ENCODE peak calls at places on chromosome X, in six cellular contexts. One of them, this sample, is unnamed.

GRCh38 chrX:139889760-139890159 is 43.1 kb downstream of the ATP11C start:
- DNase-seq in CD4-positive, alpha-beta memory T cell: no peak
- DNase-seq in upper lobe of right lung: no peak
- DNase-seq in islet precursor cell: no peak
- DNase-seq in nephron progenitor cell: no peak
- DNase-seq in T-helper 17 cell: no peak
- DNase-seq in this sample: peak; percentile 8

GRCh38 chrX:1435241-1435900 is 17.3 kb downstream of the ASMTL start:
- DNase-seq in CD4-positive, alpha-beta memory T cell: no peak
- DNase-seq in upper lobe of right lung: peak; percentile 46
- DNase-seq in islet precursor cell: peak; percentile 46
- DNase-seq in nephron progenitor cell: no peak
- DNase-seq in T-helper 17 cell: no peak
- DNase-seq in this sample: no peak

GRCh38 chrX:70901465-70901864 is 7.0 kb downstream of the TEX11 start:
- DNase-seq in CD4-positive, alpha-beta memory T cell: no peak
- DNase-seq in upper lobe of right lung: no peak
- DNase-seq in islet precursor cell: no peak
- DNase-seq in nephron progenitor cell: no peak
- DNase-seq in T-helper 17 cell: no peak
- DNase-seq in this sample: no peak

GRCh38 chrX:133852837-133853236 is 132.6 kb downstream of the GPC3 start:
- DNase-seq in CD4-positive, alpha-beta memory T cell: no peak
- DNase-seq in upper lobe of right lung: no peak
- DNase-seq in islet precursor cell: no peak
- DNase-seq in nephron progenitor cell: no peak
- DNase-seq in T-helper 17 cell: no peak
- DNase-seq in this sample: no peak

GRCh38 chrX:17621566-17622270 is 115.6 kb upstream of the SCML1 start:
- DNase-seq in CD4-positive, alpha-beta memory T cell: no peak
- DNase-seq in upper lobe of right lung: no peak
- DNase-seq in islet precursor cell: no peak
- DNase-seq in nephron progenitor cell: no peak
- DNase-seq in T-helper 17 cell: no peak
- DNase-seq in this sample: no peak

GRCh38 chrX:38312436-38312835 is 14.9 kb downstream of the RPGR start:
- DNase-seq in CD4-positive, alpha-beta memory T cell: no peak
- DNase-seq in upper lobe of right lung: no peak
- DNase-seq in islet precursor cell: no peak
- DNase-seq in nephron progenitor cell: no peak
- DNase-seq in T-helper 17 cell: no peak
- DNase-seq in this sample: peak; percentile 94

GRCh38 chrX:11053351-11053750 is 57.8 kb upstream of the HCCS start:
- DNase-seq in CD4-positive, alpha-beta memory T cell: no peak
- DNase-seq in upper lobe of right lung: no peak
- DNase-seq in islet precursor cell: no peak
- DNase-seq in nephron progenitor cell: no peak
- DNase-seq in T-helper 17 cell: no peak
- DNase-seq in this sample: no peak

GRCh38 chrX:49276671-49277519 is 7.3 kb downstream of the PPP1R3F start:
- DNase-seq in CD4-positive, alpha-beta memory T cell: no peak
- DNase-seq in upper lobe of right lung: no peak
- DNase-seq in islet precursor cell: no peak
- DNase-seq in nephron progenitor cell: no peak
- DNase-seq in T-helper 17 cell: no peak
- DNase-seq in this sample: no peak

GRCh38 chrX:40170830-40171512 is 73.2 kb upstream of the BCOR start:
- DNase-seq in CD4-positive, alpha-beta memory T cell: no peak
- DNase-seq in upper lobe of right lung: no peak
- DNase-seq in islet precursor cell: peak; percentile 88
- DNase-seq in nephron progenitor cell: peak; percentile 42
- DNase-seq in T-helper 17 cell: no peak
- DNase-seq in this sample: peak; percentile 45

GRCh38 chrX:134294548-134294947 is 57.6 kb downstream of the CCDC160 start:
- DNase-seq in CD4-positive, alpha-beta memory T cell: no peak
- DNase-seq in upper lobe of right lung: no peak
- DNase-seq in islet precursor cell: no peak
- DNase-seq in nephron progenitor cell: no peak
- DNase-seq in T-helper 17 cell: no peak
- DNase-seq in this sample: peak; percentile 24

GRCh38 chrX:94545722-94546121 is 871.7 kb downstream of the FAM133A start:
- DNase-seq in CD4-positive, alpha-beta memory T cell: no peak
- DNase-seq in upper lobe of right lung: no peak
- DNase-seq in islet precursor cell: no peak
- DNase-seq in nephron progenitor cell: no peak
- DNase-seq in T-helper 17 cell: no peak
- DNase-seq in this sample: peak; percentile 8

GRCh38 chrX:12309733-12310054 is 171.4 kb downstream of the FRMPD4 start:
- DNase-seq in CD4-positive, alpha-beta memory T cell: no peak
- DNase-seq in upper lobe of right lung: no peak
- DNase-seq in islet precursor cell: no peak
- DNase-seq in nephron progenitor cell: no peak
- DNase-seq in T-helper 17 cell: no peak
- DNase-seq in this sample: no peak

GRCh38 chrX:119573840-119574393 is 446 bp upstream of the UBE2A start:
- DNase-seq in CD4-positive, alpha-beta memory T cell: no peak
- DNase-seq in upper lobe of right lung: no peak
- DNase-seq in islet precursor cell: peak; percentile 55
- DNase-seq in nephron progenitor cell: no peak
- DNase-seq in T-helper 17 cell: peak; percentile 8
- DNase-seq in this sample: peak; percentile 53

GRCh38 chrX:124441971-124442370 is 95.6 kb downstream of the SH2D1A start:
- DNase-seq in CD4-positive, alpha-beta memory T cell: no peak
- DNase-seq in upper lobe of right lung: no peak
- DNase-seq in islet precursor cell: no peak
- DNase-seq in nephron progenitor cell: no peak
- DNase-seq in T-helper 17 cell: no peak
- DNase-seq in this sample: no peak

GRCh38 chrX:78693547-78693946 is 34.4 kb upstream of the RTL3 start:
- DNase-seq in CD4-positive, alpha-beta memory T cell: no peak
- DNase-seq in upper lobe of right lung: no peak
- DNase-seq in islet precursor cell: no peak
- DNase-seq in nephron progenitor cell: no peak
- DNase-seq in T-helper 17 cell: no peak
- DNase-seq in this sample: no peak

GRCh38 chrX:149541521-149542047 is 772 bp downstream of the EOLA1 start:
- DNase-seq in CD4-positive, alpha-beta memory T cell: no peak
- DNase-seq in upper lobe of right lung: no peak
- DNase-seq in islet precursor cell: peak; percentile 58
- DNase-seq in nephron progenitor cell: no peak
- DNase-seq in T-helper 17 cell: no peak
- DNase-seq in this sample: no peak

GRCh38 chrX:68574240-68574639 is 73.2 kb upstream of the STARD8 start:
- DNase-seq in CD4-positive, alpha-beta memory T cell: no peak
- DNase-seq in upper lobe of right lung: no peak
- DNase-seq in islet precursor cell: no peak
- DNase-seq in nephron progenitor cell: no peak
- DNase-seq in T-helper 17 cell: no peak
- DNase-seq in this sample: no peak

GRCh38 chrX:71556026-71556425 is 22.2 kb upstream of the GCNA start:
- DNase-seq in CD4-positive, alpha-beta memory T cell: no peak
- DNase-seq in upper lobe of right lung: no peak
- DNase-seq in islet precursor cell: no peak
- DNase-seq in nephron progenitor cell: no peak
- DNase-seq in T-helper 17 cell: no peak
- DNase-seq in this sample: no peak

GRCh38 chrX:1925053-1925481 is 310.2 kb downstream of the ASMT start:
- DNase-seq in CD4-positive, alpha-beta memory T cell: no peak
- DNase-seq in upper lobe of right lung: no peak
- DNase-seq in islet precursor cell: peak; percentile 77
- DNase-seq in nephron progenitor cell: no peak
- DNase-seq in T-helper 17 cell: no peak
- DNase-seq in this sample: no peak

GRCh38 chrX:67159437-67159836 is 384.4 kb upstream of the AR start:
- DNase-seq in CD4-positive, alpha-beta memory T cell: no peak
- DNase-seq in upper lobe of right lung: no peak
- DNase-seq in islet precursor cell: no peak
- DNase-seq in nephron progenitor cell: no peak
- DNase-seq in T-helper 17 cell: no peak
- DNase-seq in this sample: no peak

GRCh38 chrX:30971761-30972603 is 82.9 kb upstream of the TAB3 start:
- DNase-seq in CD4-positive, alpha-beta memory T cell: no peak
- DNase-seq in upper lobe of right lung: no peak
- DNase-seq in islet precursor cell: peak; percentile 60
- DNase-seq in nephron progenitor cell: peak; percentile 15
- DNase-seq in T-helper 17 cell: peak; percentile 8
- DNase-seq in this sample: peak; percentile 60

GRCh38 chrX:3256868-3257267 is 89.6 kb downstream of the MXRA5 start:
- DNase-seq in CD4-positive, alpha-beta memory T cell: no peak
- DNase-seq in upper lobe of right lung: no peak
- DNase-seq in islet precursor cell: no peak
- DNase-seq in nephron progenitor cell: no peak
- DNase-seq in T-helper 17 cell: no peak
- DNase-seq in this sample: no peak

GRCh38 chrX:63430026-63430425 is 78.9 kb upstream of the SPIN4 start:
- DNase-seq in CD4-positive, alpha-beta memory T cell: no peak
- DNase-seq in upper lobe of right lung: no peak
- DNase-seq in islet precursor cell: no peak
- DNase-seq in nephron progenitor cell: no peak
- DNase-seq in T-helper 17 cell: no peak
- DNase-seq in this sample: no peak

GRCh38 chrX:136525738-136526606 is 6.0 kb upstream of the VGLL1 start:
- DNase-seq in CD4-positive, alpha-beta memory T cell: no peak
- DNase-seq in upper lobe of right lung: no peak
- DNase-seq in islet precursor cell: no peak
- DNase-seq in nephron progenitor cell: no peak
- DNase-seq in T-helper 17 cell: no peak
- DNase-seq in this sample: peak; percentile 49

GRCh38 chrX:47992093-47992375 is 11.8 kb downstream of the ZNF182 start:
- DNase-seq in CD4-positive, alpha-beta memory T cell: no peak
- DNase-seq in upper lobe of right lung: no peak
- DNase-seq in islet precursor cell: no peak
- DNase-seq in nephron progenitor cell: no peak
- DNase-seq in T-helper 17 cell: no peak
- DNase-seq in this sample: no peak

This sample was measured in RKO.